ENCODE peak calls at places on chromosomes 12 and 14, in six cellular contexts. One of them, this sample, is unnamed.

GRCh38 chr12:28331130-28331529 is 140.9 kb downstream of the CCDC91 start:
- DNase-seq in HepG2: no peak
- DNase-seq in tibial nerve: no peak
- DNase-seq in sigmoid colon: no peak
- DNase-seq in A549: no peak
- DNase-seq in stomach: no peak
- DNase-seq in this sample: no peak

GRCh38 chr14:29553427-29553826 is 374.2 kb downstream of the PRKD1 start:
- DNase-seq in stomach: no peak
- DNase-seq in HepG2: no peak
- DNase-seq in sigmoid colon: no peak
- DNase-seq in tibial nerve: no peak
- DNase-seq in A549: no peak
- DNase-seq in this sample: no peak

GRCh38 chr12:30026621-30027234 is 243.0 kb upstream of the TMTC1 start:
- DNase-seq in stomach: no peak
- DNase-seq in tibial nerve: no peak
- DNase-seq in HepG2: no peak
- DNase-seq in sigmoid colon: no peak
- DNase-seq in A549: no peak
- DNase-seq in this sample: no peak

GRCh38 chr12:54277823-54278276 is 2.1 kb downstream of the CBX5 start:
- DNase-seq in HepG2: no peak
- DNase-seq in sigmoid colon: no peak
- DNase-seq in tibial nerve: no peak
- DNase-seq in stomach: no peak
- DNase-seq in A549: no peak
- DNase-seq in this sample: no peak

GRCh38 chr12:131353826-131354225 is 357.1 kb upstream of the SFSWAP start:
- DNase-seq in stomach: no peak
- DNase-seq in sigmoid colon: no peak
- DNase-seq in tibial nerve: no peak
- DNase-seq in HepG2: no peak
- DNase-seq in A549: no peak
- DNase-seq in this sample: no peak

GRCh38 chr12:123938679-123939480 is 33.8 kb downstream of the CCDC92 start:
- DNase-seq in sigmoid colon: no peak
- DNase-seq in stomach: no peak
- DNase-seq in tibial nerve: no peak
- DNase-seq in HepG2: no peak
- DNase-seq in A549: peak
- DNase-seq in this sample: no peak

GRCh38 chr12:104519190-104519857 is 62.6 kb downstream of the CHST11 start:
- DNase-seq in stomach: no peak
- DNase-seq in sigmoid colon: no peak
- DNase-seq in A549: no peak
- DNase-seq in tibial nerve: no peak
- DNase-seq in HepG2: no peak
- DNase-seq in this sample: no peak

GRCh38 chr14:46571970-46572369 is 79.6 kb downstream of the RPL10L start:
- DNase-seq in HepG2: peak
- DNase-seq in stomach: no peak
- DNase-seq in A549: no peak
- DNase-seq in sigmoid colon: no peak
- DNase-seq in tibial nerve: no peak
- DNase-seq in this sample: no peak

GRCh38 chr12:76719171-76719631 is 44.7 kb upstream of the ZDHHC17 start:
- DNase-seq in sigmoid colon: no peak
- DNase-seq in tibial nerve: no peak
- DNase-seq in A549: no peak
- DNase-seq in stomach: no peak
- DNase-seq in HepG2: no peak
- DNase-seq in this sample: no peak

GRCh38 chr12:31324845-31325523 is 966 bp downstream of the SINHCAF start:
- DNase-seq in stomach: peak
- DNase-seq in HepG2: no peak
- DNase-seq in sigmoid colon: peak
- DNase-seq in A549: peak
- DNase-seq in tibial nerve: peak
- DNase-seq in this sample: peak

GRCh38 chr12:31324116-31324844 is 1.7 kb downstream of the SINHCAF start:
- DNase-seq in HepG2: peak
- DNase-seq in sigmoid colon: peak
- DNase-seq in A549: peak
- DNase-seq in tibial nerve: peak
- DNase-seq in stomach: peak
- DNase-seq in this sample: peak

GRCh38 chr12:31321565-31322228 is 4.3 kb downstream of the SINHCAF start:
- DNase-seq in A549: no peak
- DNase-seq in stomach: no peak
- DNase-seq in tibial nerve: no peak
- DNase-seq in sigmoid colon: no peak
- DNase-seq in HepG2: no peak
- DNase-seq in this sample: no peak

GRCh38 chr12:31322651-31323248 is 3.2 kb downstream of the SINHCAF start:
- DNase-seq in A549: peak
- DNase-seq in tibial nerve: no peak
- DNase-seq in sigmoid colon: no peak
- DNase-seq in stomach: no peak
- DNase-seq in HepG2: no peak
- DNase-seq in this sample: peak

DNA sequence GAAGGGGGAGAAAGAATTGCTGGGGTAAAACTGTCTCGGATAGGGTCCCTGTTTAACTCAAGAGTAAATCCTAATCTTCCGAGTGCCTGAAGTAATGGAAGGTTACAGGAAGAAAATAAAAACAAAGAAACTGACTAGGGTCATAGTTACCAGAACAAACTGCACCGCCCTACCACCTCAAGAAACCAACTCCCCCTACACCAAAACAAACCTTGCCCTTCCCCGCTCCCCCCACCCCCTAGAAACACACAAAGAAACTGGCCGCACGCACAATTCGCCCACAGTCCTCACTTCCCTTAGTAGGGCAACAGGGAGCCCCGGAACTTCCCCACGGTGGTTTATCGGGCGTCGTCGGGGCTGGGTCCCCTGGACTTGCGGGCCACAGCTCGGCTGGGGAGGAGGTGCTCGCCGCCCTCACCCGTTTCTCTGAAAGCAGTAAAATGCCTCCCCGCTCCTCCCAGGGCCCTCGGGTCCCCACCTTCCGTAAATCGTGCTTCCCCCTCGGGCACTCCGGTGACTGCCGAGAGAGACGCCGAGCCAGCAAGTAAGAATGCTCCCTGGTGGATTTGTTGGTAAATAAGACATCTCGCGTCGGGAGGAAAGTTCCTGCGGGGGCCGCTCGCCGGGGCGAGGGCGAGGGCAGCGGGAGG is 2.4 kb downstream of the SINHCAF start:
- DNase-seq in tibial nerve: peak
- DNase-seq in HepG2: no peak
- DNase-seq in A549: peak
- DNase-seq in stomach: peak
- DNase-seq in sigmoid colon: peak
- DNase-seq in this sample: peak
- TF ChIP-seq EP300 in tibial nerve: no peak
- TF ChIP-seq EP300 in HepG2: no peak
- TF ChIP-seq EP300 in A549: no peak
- TF ChIP-seq EP300 in stomach: no peak
- TF ChIP-seq EP300 in sigmoid colon: no peak
- TF ChIP-seq EP300 in this sample: no peak

GRCh38 chr12:45089417-45089816 is 38.5 kb upstream of the DBX2 start:
- DNase-seq in sigmoid colon: no peak
- DNase-seq in A549: no peak
- DNase-seq in tibial nerve: no peak
- DNase-seq in stomach: no peak
- DNase-seq in HepG2: no peak
- DNase-seq in this sample: no peak
- TF ChIP-seq EP300 in sigmoid colon: no peak
- TF ChIP-seq EP300 in A549: no peak
- TF ChIP-seq EP300 in tibial nerve: no peak
- TF ChIP-seq EP300 in stomach: no peak
- TF ChIP-seq EP300 in HepG2: no peak
- TF ChIP-seq EP300 in this sample: no peak

GRCh38 chr14:78341827-78342389 is 171.7 kb downstream of the NRXN3 start:
- DNase-seq in tibial nerve: no peak
- DNase-seq in HepG2: no peak
- DNase-seq in stomach: no peak
- DNase-seq in sigmoid colon: no peak
- DNase-seq in A549: no peak
- DNase-seq in this sample: no peak
- TF ChIP-seq EP300 in tibial nerve: no peak
- TF ChIP-seq EP300 in HepG2: no peak
- TF ChIP-seq EP300 in stomach: no peak
- TF ChIP-seq EP300 in sigmoid colon: no peak
- TF ChIP-seq EP300 in A549: no peak
- TF ChIP-seq EP300 in this sample: no peak

DNA sequence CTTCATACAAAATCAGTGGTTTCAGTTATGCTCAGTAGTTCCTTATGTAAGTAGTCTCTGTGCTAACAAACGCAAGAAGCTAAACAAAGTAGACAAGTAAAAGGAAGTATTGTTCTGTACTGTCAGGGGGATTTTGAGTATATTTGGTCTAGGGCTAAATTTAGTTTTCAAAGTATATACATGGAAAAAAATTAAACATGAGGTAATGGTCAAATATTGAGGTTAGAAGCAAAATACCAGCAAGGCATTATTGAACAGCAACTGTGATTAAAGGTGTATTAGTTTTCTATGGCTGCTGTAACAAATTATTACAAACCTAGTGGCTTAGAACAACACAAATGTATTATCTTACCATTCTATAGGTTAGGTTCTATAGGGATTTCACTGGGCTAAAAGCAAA is 18.8 kb downstream of the GNG2 start:
- DNase-seq in stomach: no peak
- DNase-seq in tibial nerve: no peak
- DNase-seq in A549: no peak
- DNase-seq in HepG2: peak
- DNase-seq in sigmoid colon: no peak
- DNase-seq in this sample: no peak
- TF ChIP-seq EP300 in stomach: no peak
- TF ChIP-seq EP300 in tibial nerve: no peak
- TF ChIP-seq EP300 in A549: no peak
- TF ChIP-seq EP300 in HepG2: no peak
- TF ChIP-seq EP300 in sigmoid colon: no peak
- TF ChIP-seq EP300 in this sample: no peak

DNA sequence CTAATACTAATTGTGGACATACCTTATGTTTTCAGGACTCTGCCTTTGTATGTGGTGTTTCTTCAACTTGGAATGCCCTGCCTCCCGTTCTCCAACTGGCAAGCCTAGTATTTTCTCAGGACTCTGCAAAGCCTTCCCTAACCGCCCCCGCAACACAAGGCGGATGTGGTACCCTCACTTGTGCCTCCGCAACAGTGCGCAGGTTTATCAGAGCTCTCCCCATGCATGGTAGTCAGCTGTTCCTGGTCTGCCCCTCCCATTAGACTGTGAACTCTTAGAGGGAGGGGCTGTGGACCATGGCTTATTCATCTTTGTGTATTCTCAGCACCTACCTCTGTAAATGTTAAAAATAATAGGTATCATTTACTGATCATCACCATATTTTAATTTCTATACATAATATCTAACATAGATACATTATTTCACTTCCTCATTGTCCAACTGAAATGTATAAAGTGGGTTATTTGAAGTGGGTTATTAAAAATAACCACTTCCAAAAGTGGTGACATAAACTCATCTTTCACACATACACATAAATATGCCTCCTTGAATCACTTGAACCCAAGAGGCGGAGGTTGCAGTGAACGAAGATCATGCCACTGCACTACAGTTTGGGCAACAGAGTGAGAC is 9.0 kb downstream of the LPAR5 start:
- DNase-seq in tibial nerve: no peak
- DNase-seq in HepG2: no peak
- DNase-seq in stomach: no peak
- DNase-seq in sigmoid colon: no peak
- DNase-seq in A549: no peak
- DNase-seq in this sample: no peak
- TF ChIP-seq EP300 in tibial nerve: no peak
- TF ChIP-seq EP300 in HepG2: no peak
- TF ChIP-seq EP300 in stomach: no peak
- TF ChIP-seq EP300 in sigmoid colon: no peak
- TF ChIP-seq EP300 in A549: no peak
- TF ChIP-seq EP300 in this sample: no peak

GRCh38 chr14:72591401-72591800 is 302.5 kb downstream of the DPF3 start:
- DNase-seq in A549: no peak
- DNase-seq in stomach: no peak
- DNase-seq in sigmoid colon: no peak
- DNase-seq in tibial nerve: no peak
- DNase-seq in HepG2: no peak
- DNase-seq in this sample: no peak
- TF ChIP-seq EP300 in A549: no peak
- TF ChIP-seq EP300 in stomach: no peak
- TF ChIP-seq EP300 in sigmoid colon: no peak
- TF ChIP-seq EP300 in tibial nerve: no peak
- TF ChIP-seq EP300 in HepG2: no peak
- TF ChIP-seq EP300 in this sample: no peak

GRCh38 chr12:57520008-57520726 is at the start of gene DDIT3:
- DNase-seq in stomach: peak
- DNase-seq in sigmoid colon: peak
- DNase-seq in tibial nerve: peak
- DNase-seq in A549: peak
- DNase-seq in HepG2: peak
- DNase-seq in this sample: peak
- TF ChIP-seq EP300 in stomach: peak
- TF ChIP-seq EP300 in sigmoid colon: peak
- TF ChIP-seq EP300 in tibial nerve: peak
- TF ChIP-seq EP300 in A549: no peak
- TF ChIP-seq EP300 in HepG2: no peak
- TF ChIP-seq EP300 in this sample: peak

GRCh38 chr12:12881495-12881894 is 9.9 kb upstream of the GPRC5A start:
- DNase-seq in stomach: no peak
- DNase-seq in HepG2: peak
- DNase-seq in A549: no peak
- DNase-seq in tibial nerve: no peak
- DNase-seq in sigmoid colon: peak
- DNase-seq in this sample: peak

GRCh38 chr12:12883369-12884001 is 7.9 kb upstream of the GPRC5A start:
- DNase-seq in stomach: peak
- DNase-seq in HepG2: peak
- DNase-seq in tibial nerve: no peak
- DNase-seq in A549: peak
- DNase-seq in sigmoid colon: peak
- DNase-seq in this sample: no peak

GRCh38 chr12:12882288-12882687 is 9.1 kb upstream of the GPRC5A start:
- DNase-seq in A549: no peak
- DNase-seq in stomach: no peak
- DNase-seq in sigmoid colon: no peak
- DNase-seq in HepG2: no peak
- DNase-seq in tibial nerve: no peak
- DNase-seq in this sample: no peak

GRCh38 chr12:12887471-12887870 is 3.9 kb upstream of the GPRC5A start:
- DNase-seq in tibial nerve: no peak
- DNase-seq in stomach: no peak
- DNase-seq in A549: no peak
- DNase-seq in HepG2: no peak
- DNase-seq in sigmoid colon: no peak
- DNase-seq in this sample: no peak

GRCh38 chr12:12885060-12885792 is 6.1 kb upstream of the GPRC5A start:
- DNase-seq in A549: no peak
- DNase-seq in tibial nerve: no peak
- DNase-seq in stomach: no peak
- DNase-seq in HepG2: no peak
- DNase-seq in sigmoid colon: no peak
- DNase-seq in this sample: no peak
- TF ChIP-seq EP300 in A549: no peak
- TF ChIP-seq EP300 in tibial nerve: no peak
- TF ChIP-seq EP300 in stomach: no peak
- TF ChIP-seq EP300 in HepG2: no peak
- TF ChIP-seq EP300 in sigmoid colon: no peak
- TF ChIP-seq EP300 in this sample: no peak